ENCODE peak calls at places on chromosomes 5 and 9, in ten cellular contexts. One of them, this sample, is unnamed.

GRCh38 chr9:129128689-129129088 is 17.5 kb downstream of the PTPA start:
- DNase-seq in upper lobe of right lung: no peak
- DNase-seq in fibroblast of mammary gland: no peak
- DNase-seq in NAMALWA: no peak
- DNase-seq in HCT116: no peak
- DNase-seq in NCI-H2081: no peak
- DNase-seq in GM03348: no peak
- DNase-seq in neural progenitor cell: no peak
- DNase-seq in stimulated activated CD8-positive, alpha-beta memory T cell treated with anti-CD3 and anti-CD28 coated beads, Interleukin-7, amount 100 ng/mL, for 4 hours: no peak
- DNase-seq in RWPE1: no peak
- DNase-seq in this sample: no peak

GRCh38 chr9:128431207-128431606 is 10.6 kb downstream of the CERCAM start:
- DNase-seq in stimulated activated CD8-positive, alpha-beta memory T cell treated with anti-CD3 and anti-CD28 coated beads, Interleukin-7, amount 100 ng/mL, for 4 hours: no peak
- DNase-seq in upper lobe of right lung: no peak
- DNase-seq in NCI-H2081: no peak
- DNase-seq in GM03348: no peak
- DNase-seq in NAMALWA: no peak
- DNase-seq in RWPE1: no peak
- DNase-seq in neural progenitor cell: no peak
- DNase-seq in HCT116: no peak
- DNase-seq in fibroblast of mammary gland: no peak
- DNase-seq in this sample: no peak

GRCh38 chr9:101254733-101255473 is 129.9 kb downstream of the BAAT start:
- DNase-seq in upper lobe of right lung: no peak
- DNase-seq in NCI-H2081: no peak
- DNase-seq in neural progenitor cell: no peak
- DNase-seq in RWPE1: no peak
- DNase-seq in GM03348: no peak
- DNase-seq in stimulated activated CD8-positive, alpha-beta memory T cell treated with anti-CD3 and anti-CD28 coated beads, Interleukin-7, amount 100 ng/mL, for 4 hours: no peak
- DNase-seq in HCT116: no peak
- DNase-seq in NAMALWA: no peak
- DNase-seq in fibroblast of mammary gland: no peak
- DNase-seq in this sample: no peak

GRCh38 chr5:115838885-115839518 is 2.4 kb downstream of the ATG12 start:
- DNase-seq in HCT116: no peak
- DNase-seq in RWPE1: peak; percentile 67
- DNase-seq in NCI-H2081: peak; percentile 34
- DNase-seq in GM03348: peak; percentile 65
- DNase-seq in neural progenitor cell: peak; percentile 58
- DNase-seq in fibroblast of mammary gland: peak; percentile 80
- DNase-seq in upper lobe of right lung: no peak
- DNase-seq in stimulated activated CD8-positive, alpha-beta memory T cell treated with anti-CD3 and anti-CD28 coated beads, Interleukin-7, amount 100 ng/mL, for 4 hours: no peak
- DNase-seq in NAMALWA: peak; percentile 85
- DNase-seq in this sample: no peak

GRCh38 chr5:132069561-132069960 is 4.0 kb upstream of the CSF2 start:
- DNase-seq in neural progenitor cell: no peak
- DNase-seq in NCI-H2081: no peak
- DNase-seq in HCT116: no peak
- DNase-seq in RWPE1: no peak
- DNase-seq in fibroblast of mammary gland: no peak
- DNase-seq in stimulated activated CD8-positive, alpha-beta memory T cell treated with anti-CD3 and anti-CD28 coated beads, Interleukin-7, amount 100 ng/mL, for 4 hours: no peak
- DNase-seq in upper lobe of right lung: no peak
- DNase-seq in NAMALWA: no peak
- DNase-seq in GM03348: no peak
- DNase-seq in this sample: no peak

GRCh38 chr5:141402553-141403328 is at the start of gene PCDHGA9:
- DNase-seq in upper lobe of right lung: no peak
- DNase-seq in NAMALWA: peak; percentile 53
- DNase-seq in NCI-H2081: no peak
- DNase-seq in stimulated activated CD8-positive, alpha-beta memory T cell treated with anti-CD3 and anti-CD28 coated beads, Interleukin-7, amount 100 ng/mL, for 4 hours: no peak
- DNase-seq in GM03348: peak; percentile 51
- DNase-seq in fibroblast of mammary gland: peak; percentile 57
- DNase-seq in HCT116: peak; percentile 7
- DNase-seq in neural progenitor cell: no peak
- DNase-seq in RWPE1: peak; percentile 47
- DNase-seq in this sample: no peak

GRCh38 chr9:104177003-104177611 is 83.0 kb downstream of the SMC2 start:
- DNase-seq in NAMALWA: peak; percentile 35
- DNase-seq in stimulated activated CD8-positive, alpha-beta memory T cell treated with anti-CD3 and anti-CD28 coated beads, Interleukin-7, amount 100 ng/mL, for 4 hours: no peak
- DNase-seq in NCI-H2081: peak; percentile 16
- DNase-seq in GM03348: no peak
- DNase-seq in fibroblast of mammary gland: peak; percentile 20
- DNase-seq in RWPE1: peak; percentile 41
- DNase-seq in neural progenitor cell: peak; percentile 8
- DNase-seq in HCT116: peak; percentile 15
- DNase-seq in upper lobe of right lung: no peak
- DNase-seq in this sample: no peak

GRCh38 chr5:143837306-143837848 is 25.4 kb downstream of the HMHB1 start:
- DNase-seq in GM03348: peak; percentile 67
- DNase-seq in NCI-H2081: peak; percentile 53
- DNase-seq in NAMALWA: no peak
- DNase-seq in neural progenitor cell: no peak
- DNase-seq in stimulated activated CD8-positive, alpha-beta memory T cell treated with anti-CD3 and anti-CD28 coated beads, Interleukin-7, amount 100 ng/mL, for 4 hours: no peak
- DNase-seq in fibroblast of mammary gland: peak; percentile 82
- DNase-seq in upper lobe of right lung: no peak
- DNase-seq in RWPE1: no peak
- DNase-seq in HCT116: no peak
- DNase-seq in this sample: no peak

GRCh38 chr5:93532370-93532769 is 48.6 kb downstream of the NR2F1-AS1 start:
- DNase-seq in RWPE1: peak; percentile 14
- DNase-seq in HCT116: no peak
- DNase-seq in NCI-H2081: no peak
- DNase-seq in fibroblast of mammary gland: peak; percentile 99
- DNase-seq in NAMALWA: no peak
- DNase-seq in neural progenitor cell: peak; percentile 9
- DNase-seq in upper lobe of right lung: no peak
- DNase-seq in GM03348: peak; percentile 58
- DNase-seq in stimulated activated CD8-positive, alpha-beta memory T cell treated with anti-CD3 and anti-CD28 coated beads, Interleukin-7, amount 100 ng/mL, for 4 hours: no peak
- DNase-seq in this sample: no peak

GRCh38 chr5:94028001-94028400 is 286.6 kb upstream of the POU5F2 start:
- DNase-seq in GM03348: no peak
- DNase-seq in upper lobe of right lung: no peak
- DNase-seq in NCI-H2081: no peak
- DNase-seq in stimulated activated CD8-positive, alpha-beta memory T cell treated with anti-CD3 and anti-CD28 coated beads, Interleukin-7, amount 100 ng/mL, for 4 hours: no peak
- DNase-seq in neural progenitor cell: no peak
- DNase-seq in HCT116: no peak
- DNase-seq in NAMALWA: no peak
- DNase-seq in RWPE1: no peak
- DNase-seq in fibroblast of mammary gland: no peak
- DNase-seq in this sample: no peak

GRCh38 chr5:43045236-43045635 is 5.1 kb upstream of the ANXA2R start:
- DNase-seq in RWPE1: no peak
- DNase-seq in stimulated activated CD8-positive, alpha-beta memory T cell treated with anti-CD3 and anti-CD28 coated beads, Interleukin-7, amount 100 ng/mL, for 4 hours: no peak
- DNase-seq in neural progenitor cell: peak; percentile 25
- DNase-seq in upper lobe of right lung: no peak
- DNase-seq in NCI-H2081: no peak
- DNase-seq in fibroblast of mammary gland: no peak
- DNase-seq in NAMALWA: no peak
- DNase-seq in HCT116: no peak
- DNase-seq in GM03348: no peak
- DNase-seq in this sample: no peak

GRCh38 chr9:33449715-33450114 is 2.3 kb upstream of the AQP3 start:
- DNase-seq in upper lobe of right lung: no peak
- DNase-seq in GM03348: no peak
- DNase-seq in HCT116: no peak
- DNase-seq in neural progenitor cell: no peak
- DNase-seq in NCI-H2081: no peak
- DNase-seq in RWPE1: no peak
- DNase-seq in NAMALWA: no peak
- DNase-seq in fibroblast of mammary gland: no peak
- DNase-seq in stimulated activated CD8-positive, alpha-beta memory T cell treated with anti-CD3 and anti-CD28 coated beads, Interleukin-7, amount 100 ng/mL, for 4 hours: no peak
- DNase-seq in this sample: no peak

GRCh38 chr5:159786901-159787691 is 129.2 kb upstream of the ADRA1B start:
- DNase-seq in GM03348: peak; percentile 89
- DNase-seq in HCT116: no peak
- DNase-seq in stimulated activated CD8-positive, alpha-beta memory T cell treated with anti-CD3 and anti-CD28 coated beads, Interleukin-7, amount 100 ng/mL, for 4 hours: no peak
- DNase-seq in fibroblast of mammary gland: peak; percentile 98
- DNase-seq in NCI-H2081: no peak
- DNase-seq in upper lobe of right lung: peak; percentile 67
- DNase-seq in neural progenitor cell: no peak
- DNase-seq in RWPE1: no peak
- DNase-seq in NAMALWA: no peak
- DNase-seq in this sample: no peak

GRCh38 chr9:105332471-105332870 is 88.0 kb downstream of the SLC44A1 start:
- DNase-seq in fibroblast of mammary gland: peak; percentile 94
- DNase-seq in stimulated activated CD8-positive, alpha-beta memory T cell treated with anti-CD3 and anti-CD28 coated beads, Interleukin-7, amount 100 ng/mL, for 4 hours: no peak
- DNase-seq in neural progenitor cell: no peak
- DNase-seq in HCT116: no peak
- DNase-seq in RWPE1: no peak
- DNase-seq in GM03348: peak; percentile 43
- DNase-seq in NCI-H2081: no peak
- DNase-seq in upper lobe of right lung: no peak
- DNase-seq in NAMALWA: no peak
- DNase-seq in this sample: no peak

GRCh38 chr5:126348855-126349635 is 74.2 kb upstream of the GRAMD2B start:
- DNase-seq in HCT116: no peak
- DNase-seq in NCI-H2081: no peak
- DNase-seq in NAMALWA: no peak
- DNase-seq in fibroblast of mammary gland: no peak
- DNase-seq in neural progenitor cell: peak; percentile 94
- DNase-seq in stimulated activated CD8-positive, alpha-beta memory T cell treated with anti-CD3 and anti-CD28 coated beads, Interleukin-7, amount 100 ng/mL, for 4 hours: no peak
- DNase-seq in upper lobe of right lung: no peak
- DNase-seq in RWPE1: no peak
- DNase-seq in GM03348: no peak
- DNase-seq in this sample: no peak

GRCh38 chr5:4182144-4182543 is 586.5 kb downstream of the IRX1 start:
- DNase-seq in RWPE1: no peak
- DNase-seq in neural progenitor cell: no peak
- DNase-seq in stimulated activated CD8-positive, alpha-beta memory T cell treated with anti-CD3 and anti-CD28 coated beads, Interleukin-7, amount 100 ng/mL, for 4 hours: no peak
- DNase-seq in NCI-H2081: no peak
- DNase-seq in HCT116: no peak
- DNase-seq in NAMALWA: no peak
- DNase-seq in upper lobe of right lung: no peak
- DNase-seq in fibroblast of mammary gland: no peak
- DNase-seq in GM03348: no peak
- DNase-seq in this sample: no peak

GRCh38 chr5:22835630-22836029 is 17.5 kb downstream of the CDH12 start:
- DNase-seq in HCT116: no peak
- DNase-seq in NCI-H2081: peak; percentile 93
- DNase-seq in fibroblast of mammary gland: no peak
- DNase-seq in NAMALWA: no peak
- DNase-seq in GM03348: no peak
- DNase-seq in RWPE1: no peak
- DNase-seq in neural progenitor cell: peak; percentile 26
- DNase-seq in stimulated activated CD8-positive, alpha-beta memory T cell treated with anti-CD3 and anti-CD28 coated beads, Interleukin-7, amount 100 ng/mL, for 4 hours: no peak
- DNase-seq in upper lobe of right lung: no peak
- DNase-seq in this sample: no peak

GRCh38 chr5:107217721-107218130 is 453.0 kb downstream of the EFNA5 start:
- DNase-seq in stimulated activated CD8-positive, alpha-beta memory T cell treated with anti-CD3 and anti-CD28 coated beads, Interleukin-7, amount 100 ng/mL, for 4 hours: no peak
- DNase-seq in RWPE1: peak; percentile 79
- DNase-seq in neural progenitor cell: no peak
- DNase-seq in NCI-H2081: peak; percentile 4
- DNase-seq in GM03348: no peak
- DNase-seq in HCT116: peak; percentile 6
- DNase-seq in fibroblast of mammary gland: no peak
- DNase-seq in upper lobe of right lung: peak; percentile 81
- DNase-seq in NAMALWA: no peak
- DNase-seq in this sample: no peak

GRCh38 chr5:154620406-154620805 is 134.8 kb upstream of the LARP1 start:
- DNase-seq in fibroblast of mammary gland: no peak
- DNase-seq in stimulated activated CD8-positive, alpha-beta memory T cell treated with anti-CD3 and anti-CD28 coated beads, Interleukin-7, amount 100 ng/mL, for 4 hours: no peak
- DNase-seq in neural progenitor cell: no peak
- DNase-seq in GM03348: no peak
- DNase-seq in HCT116: no peak
- DNase-seq in NAMALWA: no peak
- DNase-seq in NCI-H2081: no peak
- DNase-seq in upper lobe of right lung: no peak
- DNase-seq in RWPE1: no peak
- DNase-seq in this sample: no peak

GRCh38 chr9:36140086-36141084 is 3.9 kb downstream of the GLIPR2 start:
- DNase-seq in RWPE1: no peak
- DNase-seq in upper lobe of right lung: no peak
- DNase-seq in fibroblast of mammary gland: no peak
- DNase-seq in NCI-H2081: no peak
- DNase-seq in HCT116: no peak
- DNase-seq in GM03348: no peak
- DNase-seq in NAMALWA: no peak
- DNase-seq in neural progenitor cell: no peak
- DNase-seq in stimulated activated CD8-positive, alpha-beta memory T cell treated with anti-CD3 and anti-CD28 coated beads, Interleukin-7, amount 100 ng/mL, for 4 hours: no peak
- DNase-seq in this sample: no peak

GRCh38 chr9:135748676-135749075 is 46.7 kb downstream of the KCNT1 start:
- DNase-seq in fibroblast of mammary gland: no peak
- DNase-seq in stimulated activated CD8-positive, alpha-beta memory T cell treated with anti-CD3 and anti-CD28 coated beads, Interleukin-7, amount 100 ng/mL, for 4 hours: no peak
- DNase-seq in upper lobe of right lung: no peak
- DNase-seq in neural progenitor cell: no peak
- DNase-seq in NCI-H2081: no peak
- DNase-seq in HCT116: no peak
- DNase-seq in RWPE1: no peak
- DNase-seq in NAMALWA: no peak
- DNase-seq in GM03348: no peak
- DNase-seq in this sample: no peak

GRCh38 chr9:88059469-88059868 is 78.8 kb downstream of the SPATA31C2 start:
- DNase-seq in upper lobe of right lung: no peak
- DNase-seq in NCI-H2081: no peak
- DNase-seq in stimulated activated CD8-positive, alpha-beta memory T cell treated with anti-CD3 and anti-CD28 coated beads, Interleukin-7, amount 100 ng/mL, for 4 hours: no peak
- DNase-seq in NAMALWA: no peak
- DNase-seq in HCT116: no peak
- DNase-seq in neural progenitor cell: no peak
- DNase-seq in GM03348: no peak
- DNase-seq in RWPE1: no peak
- DNase-seq in fibroblast of mammary gland: no peak
- DNase-seq in this sample: no peak

GRCh38 chr5:128536861-128537305 is 1.2 kb downstream of the FBN2 start:
- DNase-seq in stimulated activated CD8-positive, alpha-beta memory T cell treated with anti-CD3 and anti-CD28 coated beads, Interleukin-7, amount 100 ng/mL, for 4 hours: no peak
- DNase-seq in RWPE1: no peak
- DNase-seq in fibroblast of mammary gland: peak; percentile 39
- DNase-seq in HCT116: no peak
- DNase-seq in NCI-H2081: no peak
- DNase-seq in neural progenitor cell: peak; percentile 76
- DNase-seq in GM03348: no peak
- DNase-seq in upper lobe of right lung: no peak
- DNase-seq in NAMALWA: no peak
- DNase-seq in this sample: no peak

GRCh38 chr9:129111762-129112151 is 542 bp downstream of the PTPA start:
- DNase-seq in GM03348: peak; percentile 69
- DNase-seq in upper lobe of right lung: peak; percentile 77
- DNase-seq in fibroblast of mammary gland: peak; percentile 51
- DNase-seq in RWPE1: peak; percentile 73
- DNase-seq in NAMALWA: peak; percentile 44
- DNase-seq in neural progenitor cell: peak; percentile 62
- DNase-seq in NCI-H2081: peak; percentile 53
- DNase-seq in stimulated activated CD8-positive, alpha-beta memory T cell treated with anti-CD3 and anti-CD28 coated beads, Interleukin-7, amount 100 ng/mL, for 4 hours: no peak
- DNase-seq in HCT116: no peak
- DNase-seq in this sample: peak; percentile 44

GRCh38 chr5:139474815-139475791 is 4.3 kb downstream of the SMIM33 start:
- DNase-seq in HCT116: no peak
- DNase-seq in stimulated activated CD8-positive, alpha-beta memory T cell treated with anti-CD3 and anti-CD28 coated beads, Interleukin-7, amount 100 ng/mL, for 4 hours: no peak
- DNase-seq in upper lobe of right lung: no peak
- DNase-seq in RWPE1: no peak
- DNase-seq in NCI-H2081: no peak
- DNase-seq in fibroblast of mammary gland: peak; percentile 81
- DNase-seq in GM03348: no peak
- DNase-seq in neural progenitor cell: no peak
- DNase-seq in NAMALWA: no peak
- DNase-seq in this sample: no peak

GRCh38 chr5:55557123-55557522 is 22.4 kb upstream of the PLPP1 start:
- DNase-seq in upper lobe of right lung: no peak
- DNase-seq in GM03348: no peak
- DNase-seq in HCT116: no peak
- DNase-seq in fibroblast of mammary gland: no peak
- DNase-seq in NAMALWA: no peak
- DNase-seq in neural progenitor cell: no peak
- DNase-seq in NCI-H2081: no peak
- DNase-seq in RWPE1: no peak
- DNase-seq in stimulated activated CD8-positive, alpha-beta memory T cell treated with anti-CD3 and anti-CD28 coated beads, Interleukin-7, amount 100 ng/mL, for 4 hours: no peak
- DNase-seq in this sample: no peak

GRCh38 chr9:74499770-74500583 is 2.8 kb downstream of the RORB start:
- DNase-seq in neural progenitor cell: peak; percentile 38
- DNase-seq in stimulated activated CD8-positive, alpha-beta memory T cell treated with anti-CD3 and anti-CD28 coated beads, Interleukin-7, amount 100 ng/mL, for 4 hours: no peak
- DNase-seq in upper lobe of right lung: no peak
- DNase-seq in NCI-H2081: no peak
- DNase-seq in fibroblast of mammary gland: peak; percentile 6
- DNase-seq in NAMALWA: no peak
- DNase-seq in HCT116: no peak
- DNase-seq in GM03348: no peak
- DNase-seq in RWPE1: no peak
- DNase-seq in this sample: no peak